ENCODE peak calls at places on chromosomes 16 and 17, in four cellular contexts. F is BE2C; L is activated naive CD4-positive, alpha-beta T cell treated with Interleukin-2 at 50 U/mL for 16 hours; K is SW480. E is an unnamed sample.

GRCh38 chr16:15946257-15947044 is 3.0 kb upstream of the ABCC1 start:
- DNase-seq in F (no peak), L (no peak), K (peak), E (peak)

GRCh38 chr17:78226055-78226751 is 5.2 kb upstream of the TMEM235 start:
- DNase-seq in F (no peak), K (peak), L (no peak), E (peak)

GRCh38 chr16:11824362-11824761 is 27.0 kb downstream of the RSL1D1 start:
- DNase-seq in L (no peak), K (peak), F (peak), E (no peak)

GRCh38 chr16:66619534-66620418 is 15.3 kb downstream of the CMTM3 start:
- DNase-seq in K (no peak), F (no peak), L (no peak), E (no peak)

GRCh38 chr17:82008258-82008940 is 14.3 kb downstream of the CENPX start:
- DNase-seq in F (no peak), K (no peak), L (no peak), E (no peak)

GRCh38 chr16:57186630-57187507 is 740 bp downstream of the RSPRY1 start:
- DNase-seq in F (no peak), L (peak), K (peak), E (peak)

GRCh38 chr17:17724991-17725852 is 44.0 kb downstream of the RAI1 start:
- DNase-seq in L (no peak), F (no peak), K (no peak), E (no peak)

GRCh38 chr17:63833026-63833740 is 5.7 kb upstream of the FTSJ3 start:
- DNase-seq in L (no peak), F (no peak), K (no peak), E (no peak)

GRCh38 chr16:51834131-51834530 is 683.1 kb upstream of the SALL1 start:
- DNase-seq in F (no peak), K (no peak), L (no peak), E (no peak)

GRCh38 chr17:28541439-28541838 is 11.0 kb downstream of the UNC119 start:
- DNase-seq in F (no peak), L (no peak), K (no peak), E (no peak)

GRCh38 chr16:85553436-85554113 is 59.5 kb upstream of the GSE1 start:
- DNase-seq in F (peak), L (peak), K (peak), E (peak)

GRCh38 chr17:69597898-69598692 is 183.6 kb downstream of the MAP2K6 start:
- DNase-seq in L (no peak), F (no peak), K (no peak), E (no peak)

GRCh38 chr17:20116683-20117309 is 107.6 kb downstream of the SPECC1 start:
- DNase-seq in K (peak), L (peak), F (peak), E (peak)

GRCh38 chr17:80504671-80505413 is 28.4 kb upstream of the NPTX1 start:
- DNase-seq in F (no peak), K (no peak), L (no peak), E (no peak)

GRCh38 chr16:51391798-51392511 is 240.9 kb upstream of the SALL1 start:
- DNase-seq in K (no peak), F (no peak), L (no peak), E (no peak)

GRCh38 chr16:55506083-55506482 is 2.8 kb upstream of the LPCAT2 start:
- DNase-seq in F (no peak), L (no peak), K (no peak), E (no peak)

GRCh38 chr17:80494547-80494946 is 18.1 kb upstream of the NPTX1 start:
- DNase-seq in K (no peak), L (no peak), F (no peak), E (no peak)

GRCh38 chr16:56950881-56951771 is 10.6 kb upstream of the CETP start:
- DNase-seq in L (peak), F (peak), K (peak), E (peak)

GRCh38 chr16:66904428-66904845 is 14.2 kb downstream of the CDH16 start:
- DNase-seq in F (no peak), L (no peak), K (no peak), E (no peak)

GRCh38 chr17:45051060-45051719 is at the start of gene DCAKD:
- DNase-seq in K (peak), F (peak), L (peak), E (peak)

GRCh38 chr17:46944931-46945330 is 22.0 kb downstream of the GOSR2 start:
- DNase-seq in K (peak), L (no peak), F (no peak), E (peak)

GRCh38 chr17:43402567-43402966 is 3.8 kb downstream of the ARL4D start:
- DNase-seq in L (no peak), K (no peak), F (no peak), E (no peak)

GRCh38 chr17:68782829-68783228 is 172.4 kb downstream of the ABCA8 start:
- DNase-seq in L (no peak), F (no peak), K (no peak), E (no peak)

GRCh38 chr17:31048142-31048541 is 46.6 kb upstream of the NF1 start:
- DNase-seq in K (no peak), L (no peak), F (no peak), E (no peak)

GRCh38 chr17:79905832-79906231 is 66.6 kb upstream of the CBX4 start:
- DNase-seq in K (peak), L (no peak), F (peak), E (peak)

GRCh38 chr17:72421128-72422092 is 300.6 kb downstream of the SOX9 start:
- DNase-seq in F (peak), K (peak), L (peak), E (peak)

GRCh38 chr17:28871056-28871579 is 16.3 kb downstream of the ERAL1 start:
- DNase-seq in F (no peak), K (no peak), L (peak), E (no peak)

GRCh38 chr17:81486174-81486810 is 26.3 kb downstream of the ACTG1 start:
- DNase-seq in L (no peak), F (no peak), K (no peak), E (no peak)